ENCODE peak calls at places on chromosomes 16 and 17, in six cellular contexts. One of them, this sample, is unnamed.

GRCh38 chr16:78639775-78640174 is 540.3 kb downstream of the WWOX start:
- DNase-seq in T-helper 9 cell: no peak
- DNase-seq in brain microvascular endothelial cell: no peak
- DNase-seq in GM18507: no peak
- DNase-seq in PC-3: no peak
- DNase-seq in GM10248: no peak
- DNase-seq in this sample: no peak

GRCh38 chr17:69761767-69762321 is 313.2 kb upstream of the KCNJ16 start:
- DNase-seq in brain microvascular endothelial cell: no peak
- DNase-seq in GM10248: no peak
- DNase-seq in GM18507: no peak
- DNase-seq in T-helper 9 cell: no peak
- DNase-seq in PC-3: peak
- DNase-seq in this sample: peak

GRCh38 chr17:58001461-58002124 is 5.5 kb downstream of the SRSF1 start:
- DNase-seq in GM10248: no peak
- DNase-seq in T-helper 9 cell: no peak
- DNase-seq in brain microvascular endothelial cell: no peak
- DNase-seq in PC-3: no peak
- DNase-seq in GM18507: no peak
- DNase-seq in this sample: no peak

GRCh38 chr16:54345231-54345630 is 58.6 kb upstream of the IRX3 start:
- DNase-seq in PC-3: no peak
- DNase-seq in GM10248: no peak
- DNase-seq in brain microvascular endothelial cell: no peak
- DNase-seq in GM18507: no peak
- DNase-seq in T-helper 9 cell: no peak
- DNase-seq in this sample: no peak

GRCh38 chr17:72790194-72790593 is 302.3 kb downstream of the SLC39A11 start:
- DNase-seq in brain microvascular endothelial cell: no peak
- DNase-seq in PC-3: no peak
- DNase-seq in GM18507: no peak
- DNase-seq in T-helper 9 cell: no peak
- DNase-seq in GM10248: no peak
- DNase-seq in this sample: no peak

GRCh38 chr16:1379054-1379862 is 27.5 kb downstream of the GNPTG start:
- DNase-seq in brain microvascular endothelial cell: peak
- DNase-seq in GM10248: peak
- DNase-seq in T-helper 9 cell: peak
- DNase-seq in GM18507: peak
- DNase-seq in PC-3: peak
- DNase-seq in this sample: peak

GRCh38 chr17:35423761-35424160 is 8.5 kb downstream of the SLFN12 start:
- DNase-seq in GM10248: no peak
- DNase-seq in GM18507: no peak
- DNase-seq in PC-3: no peak
- DNase-seq in T-helper 9 cell: no peak
- DNase-seq in brain microvascular endothelial cell: peak
- DNase-seq in this sample: peak

GRCh38 chr16:86709103-86709502 is 130.8 kb downstream of the FOXL1 start:
- DNase-seq in T-helper 9 cell: no peak
- DNase-seq in PC-3: no peak
- DNase-seq in GM10248: no peak
- DNase-seq in brain microvascular endothelial cell: no peak
- DNase-seq in GM18507: no peak
- DNase-seq in this sample: no peak

GRCh38 chr17:73976676-73977521 is 226.6 kb upstream of the RPL38 start:
- DNase-seq in brain microvascular endothelial cell: no peak
- DNase-seq in GM18507: no peak
- DNase-seq in PC-3: no peak
- DNase-seq in GM10248: no peak
- DNase-seq in T-helper 9 cell: no peak
- DNase-seq in this sample: no peak

GRCh38 chr17:53571342-53571741 is 251.4 kb upstream of the KIF2B start:
- DNase-seq in GM18507: no peak
- DNase-seq in GM10248: no peak
- DNase-seq in brain microvascular endothelial cell: no peak
- DNase-seq in T-helper 9 cell: no peak
- DNase-seq in PC-3: no peak
- DNase-seq in this sample: no peak

GRCh38 chr16:11059588-11059987 is 115.2 kb downstream of the CLEC16A start:
- DNase-seq in T-helper 9 cell: no peak
- DNase-seq in GM18507: no peak
- DNase-seq in brain microvascular endothelial cell: no peak
- DNase-seq in GM10248: no peak
- DNase-seq in PC-3: no peak
- DNase-seq in this sample: no peak

GRCh38 chr17:6938637-6939036 is 57.2 kb upstream of the ALOX12 start:
- DNase-seq in GM10248: no peak
- DNase-seq in PC-3: no peak
- DNase-seq in T-helper 9 cell: no peak
- DNase-seq in brain microvascular endothelial cell: no peak
- DNase-seq in GM18507: no peak
- DNase-seq in this sample: no peak

GRCh38 chr17:10754109-10754508 is 24.3 kb upstream of the TMEM220 start:
- DNase-seq in GM10248: peak
- DNase-seq in T-helper 9 cell: no peak
- DNase-seq in GM18507: no peak
- DNase-seq in PC-3: peak
- DNase-seq in brain microvascular endothelial cell: peak
- DNase-seq in this sample: peak

GRCh38 chr16:81458149-81458669 is 13.6 kb downstream of the CMIP start:
- DNase-seq in GM18507: no peak
- DNase-seq in PC-3: no peak
- DNase-seq in brain microvascular endothelial cell: no peak
- DNase-seq in GM10248: no peak
- DNase-seq in T-helper 9 cell: no peak
- DNase-seq in this sample: no peak

GRCh38 chr16:82715833-82716232 is 89.1 kb downstream of the CDH13 start:
- DNase-seq in T-helper 9 cell: no peak
- DNase-seq in PC-3: peak
- DNase-seq in GM18507: no peak
- DNase-seq in brain microvascular endothelial cell: no peak
- DNase-seq in GM10248: no peak
- DNase-seq in this sample: no peak

GRCh38 chr17:69928586-69928985 is 146.4 kb upstream of the KCNJ16 start:
- DNase-seq in brain microvascular endothelial cell: no peak
- DNase-seq in PC-3: no peak
- DNase-seq in T-helper 9 cell: no peak
- DNase-seq in GM18507: no peak
- DNase-seq in GM10248: no peak
- DNase-seq in this sample: no peak

GRCh38 chr16:4803479-4804243 is 1.2 kb upstream of the ROGDI start:
- DNase-seq in brain microvascular endothelial cell: no peak
- DNase-seq in T-helper 9 cell: no peak
- DNase-seq in GM18507: no peak
- DNase-seq in PC-3: no peak
- DNase-seq in GM10248: no peak
- DNase-seq in this sample: no peak

GRCh38 chr17:50064253-50064991 is 8.5 kb downstream of the ITGA3 start:
- DNase-seq in PC-3: peak
- DNase-seq in brain microvascular endothelial cell: peak
- DNase-seq in T-helper 9 cell: no peak
- DNase-seq in GM10248: no peak
- DNase-seq in GM18507: no peak
- DNase-seq in this sample: peak

GRCh38 chr16:86905302-86905701 is 327.0 kb downstream of the FOXL1 start:
- DNase-seq in GM18507: no peak
- DNase-seq in PC-3: no peak
- DNase-seq in T-helper 9 cell: no peak
- DNase-seq in GM10248: no peak
- DNase-seq in brain microvascular endothelial cell: no peak
- DNase-seq in this sample: no peak

GRCh38 chr16:9503251-9503986 is 412.0 kb downstream of the HAPSTR1 start:
- DNase-seq in brain microvascular endothelial cell: no peak
- DNase-seq in PC-3: no peak
- DNase-seq in T-helper 9 cell: no peak
- DNase-seq in GM18507: no peak
- DNase-seq in GM10248: no peak
- DNase-seq in this sample: no peak

GRCh38 chr16:21625026-21625425 is 25.6 kb downstream of the METTL9 start:
- DNase-seq in T-helper 9 cell: no peak
- DNase-seq in PC-3: no peak
- DNase-seq in GM10248: no peak
- DNase-seq in GM18507: no peak
- DNase-seq in brain microvascular endothelial cell: no peak
- DNase-seq in this sample: no peak

GRCh38 chr16:17261197-17261858 is 209.4 kb downstream of the XYLT1 start:
- DNase-seq in GM18507: no peak
- DNase-seq in T-helper 9 cell: no peak
- DNase-seq in brain microvascular endothelial cell: no peak
- DNase-seq in PC-3: no peak
- DNase-seq in GM10248: peak
- DNase-seq in this sample: no peak

GRCh38 chr16:86942469-86943175 is 364.3 kb downstream of the FOXL1 start:
- DNase-seq in GM18507: no peak
- DNase-seq in GM10248: no peak
- DNase-seq in PC-3: peak
- DNase-seq in brain microvascular endothelial cell: peak
- DNase-seq in T-helper 9 cell: no peak
- DNase-seq in this sample: peak

GRCh38 chr17:29292071-29292991 is 1.6 kb downstream of the NUFIP2 start:
- DNase-seq in brain microvascular endothelial cell: no peak
- DNase-seq in PC-3: peak
- DNase-seq in T-helper 9 cell: peak
- DNase-seq in GM10248: peak
- DNase-seq in GM18507: peak
- DNase-seq in this sample: peak

GRCh38 chr17:27315322-27315721 is 21.4 kb downstream of the WSB1 start:
- DNase-seq in PC-3: no peak
- DNase-seq in brain microvascular endothelial cell: peak
- DNase-seq in GM18507: no peak
- DNase-seq in T-helper 9 cell: no peak
- DNase-seq in GM10248: no peak
- DNase-seq in this sample: peak

This sample was measured in epithelial cell of esophagus.